ENCODE peak calls at places on chromosomes 7 and 10, in five cellular contexts. P, O, V, I and G are unnamed samples.

GRCh38 chr10:120505056-120505455 is 48.0 kb downstream of the PLPP4 start:
- DNase-seq in P (no peak), O (no peak), V (no peak), I (peak; percentile 42), G (peak; percentile 11)

GRCh38 chr10:44651834-44652233 is 259.3 kb upstream of the TMEM72 start:
- DNase-seq in P (peak; percentile 51), O (no peak), V (no peak), I (no peak), G (no peak)

GRCh38 chr10:17649836-17650235 is 5.9 kb downstream of the STAM start:
- DNase-seq in P (peak; percentile 87), O (no peak), V (no peak), I (no peak), G (no peak)

GRCh38 chr10:42150428-42151061 is 487.8 kb downstream of the ZNF33B start:
- DNase-seq in P (no peak), O (no peak), V (no peak), I (no peak), G (no peak)

GRCh38 chr10:35035641-35036040 is 54.5 kb downstream of the CUL2 start:
- DNase-seq in P (no peak), O (no peak), V (no peak), I (no peak), G (no peak)

GRCh38 chr7:1986366-1987083 is 246.2 kb downstream of the MAD1L1 start:
- DNase-seq in P (no peak), O (no peak), V (no peak), I (no peak), G (no peak)

GRCh38 chr10:6416892-6417512 is 163.1 kb downstream of the PRKCQ start:
- DNase-seq in P (peak; percentile 57), O (no peak), V (peak; percentile 58), I (no peak), G (peak; percentile 88)

GRCh38 chr10:113067516-113067915 is 117.5 kb downstream of the TCF7L2 start:
- DNase-seq in P (no peak), O (no peak), V (no peak), I (no peak), G (no peak)

GRCh38 chr10:31730776-31731175 is 197.9 kb downstream of the ARHGAP12 start:
- DNase-seq in P (no peak), O (no peak), V (no peak), I (no peak), G (no peak)

GRCh38 chr10:86046845-86047460 is 319.6 kb downstream of the GRID1 start:
- DNase-seq in P (no peak), O (no peak), V (no peak), I (no peak), G (peak; percentile 72)

GRCh38 chr7:36021917-36022550 is 131.0 kb upstream of the EEPD1 start:
- DNase-seq in P (no peak), O (no peak), V (no peak), I (no peak), G (no peak)

GRCh38 chr7:101817031-101817929 is at the start of gene CUX1:
- DNase-seq in P (no peak), O (no peak), V (no peak), I (peak; percentile 33), G (peak; percentile 63)

GRCh38 chr7:70793767-70794166 is 338.2 kb upstream of the GALNT17 start:
- DNase-seq in P (no peak), O (no peak), V (no peak), I (no peak), G (no peak)

GRCh38 chr7:155412416-155413253 is 45.3 kb upstream of the EN2 start:
- DNase-seq in P (peak; percentile 6), O (peak; percentile 87), V (peak; percentile 56), I (peak; percentile 79), G (peak; percentile 77)

GRCh38 chr7:124784879-124785818 is 19.6 kb upstream of the GPR37 start:
- DNase-seq in P (peak; percentile 73), O (no peak), V (peak; percentile 56), I (peak; percentile 73), G (peak; percentile 82)

GRCh38 chr7:140364819-140365218 is 33.5 kb downstream of the SLC37A3 start:
- DNase-seq in P (no peak), O (no peak), V (no peak), I (no peak), G (no peak)

GRCh38 chr7:117871778-117872538 is 1.3 kb downstream of the CTTNBP2 start:
- DNase-seq in P (no peak), O (peak; percentile 68), V (peak; percentile 47), I (peak; percentile 69), G (peak; percentile 59)

GRCh38 chr10:29858352-29859267 is 200.8 kb downstream of the JCAD start:
- DNase-seq in P (peak; percentile 82), O (peak; percentile 54), V (peak; percentile 46), I (peak; percentile 55), G (peak; percentile 71)

GRCh38 chr10:14481752-14482151 is 151.0 kb upstream of the FRMD4A start:
- DNase-seq in P (peak; percentile 40), O (no peak), V (no peak), I (no peak), G (no peak)

GRCh38 chr7:78095549-78095948 is 297.0 kb downstream of the PHTF2 start:
- DNase-seq in P (peak; percentile 83), O (no peak), V (no peak), I (no peak), G (peak; percentile 45)

GRCh38 chr10:119505131-119505551 is 37.4 kb downstream of the RGS10 start:
- DNase-seq in P (no peak), O (no peak), V (no peak), I (no peak), G (no peak)

GRCh38 chr7:103065666-103066065 is 8.9 kb downstream of the FBXL13 start:
- DNase-seq in P (peak; percentile 30), O (peak; percentile 70), V (peak; percentile 5), I (peak; percentile 60), G (peak; percentile 69)

GRCh38 chr10:46171661-46172060 is 115.1 kb upstream of the ANTXRL start:
- DNase-seq in P (no peak), O (no peak), V (no peak), I (no peak), G (no peak)

GRCh38 chr7:21261627-21262564 is 166.0 kb upstream of the SP4 start:
- DNase-seq in P (peak; percentile 18), O (peak; percentile 62), V (peak; percentile 31), I (peak; percentile 71), G (peak; percentile 85)

GRCh38 chr7:122864016-122864415 is 22.2 kb downstream of the CADPS2 start:
- DNase-seq in P (no peak), O (no peak), V (no peak), I (no peak), G (no peak)

GRCh38 chr7:151342102-151342646 is 562 bp downstream of the NUB1 start:
- DNase-seq in P (no peak), O (no peak), V (no peak), I (no peak), G (no peak)

GRCh38 chr7:134480730-134481129 is 21.8 kb upstream of the AKR1B1 start:
- DNase-seq in P (peak; percentile 35), O (no peak), V (no peak), I (peak; percentile 42), G (peak; percentile 94)

GRCh38 chr10:30366829-30367228 is 17.8 kb upstream of the MTPAP start:
- DNase-seq in P (no peak), O (no peak), V (no peak), I (no peak), G (no peak)

GRCh38 chr10:7956508-7956907 is 98.0 kb upstream of the GATA3 start:
- DNase-seq in P (peak; percentile 84), O (no peak), V (no peak), I (no peak), G (no peak)

GRCh38 chr10:43264987-43265798 is 1.7 kb downstream of the RASGEF1A start:
- DNase-seq in P (no peak), O (no peak), V (no peak), I (no peak), G (no peak)

GRCh38 chr7:22582860-22583640 is 83.1 kb upstream of the STEAP1B start:
- DNase-seq in P (peak; percentile 89), O (no peak), V (no peak), I (peak; percentile 78), G (peak; percentile 98)

GRCh38 chr7:24894670-24895221 is 85.2 kb downstream of the OSBPL3 start:
- DNase-seq in P (no peak), O (peak; percentile 62), V (no peak), I (peak; percentile 43), G (peak; percentile 38)

GRCh38 chr10:52678611-52679010 is 94.0 kb downstream of the MBL2 start:
- DNase-seq in P (no peak), O (no peak), V (no peak), I (no peak), G (peak; percentile 57)

GRCh38 chr10:103041391-103041790 is 123.3 kb downstream of the CNNM2 start:
- DNase-seq in P (no peak), O (no peak), V (no peak), I (no peak), G (no peak)

GRCh38 chr7:157892751-157893150 is 555.9 kb downstream of the DNAJB6 start:
- DNase-seq in P (no peak), O (no peak), V (no peak), I (no peak), G (no peak)

GRCh38 chr7:131424219-131424822 is 96.6 kb downstream of the MKLN1 start:
- DNase-seq in P (peak; percentile 58), O (no peak), V (no peak), I (no peak), G (peak; percentile 13)

GRCh38 chr7:121076350-121077164 is 88.0 kb downstream of the CPED1 start:
- DNase-seq in P (peak; percentile 93), O (no peak), V (no peak), I (no peak), G (no peak)

DNA sequence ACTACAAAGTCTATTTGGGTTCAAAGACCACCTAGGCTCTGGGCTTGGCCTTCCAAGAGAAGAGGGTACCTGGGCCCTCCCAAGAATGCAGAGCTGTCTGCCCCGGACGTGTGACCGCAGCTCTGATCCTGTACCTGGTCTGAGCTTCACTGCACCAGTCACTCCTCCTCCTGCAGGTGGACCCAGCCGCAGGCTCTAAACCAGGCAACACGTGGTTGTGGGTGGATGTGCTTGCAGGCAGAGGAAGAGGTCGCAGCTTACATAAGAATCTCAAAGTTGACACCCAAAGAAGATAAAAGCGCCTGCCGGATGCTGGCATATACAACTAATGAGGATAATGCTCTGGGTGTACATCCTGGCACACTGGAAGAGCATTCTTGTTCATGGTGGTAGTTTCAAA is 9.4 kb upstream of the PFKP start:
- DNase-seq in P (no peak), O (no peak), V (no peak), I (no peak), G (no peak)
- H3K23ac ChIP-seq in P (no peak overlapping the region), O (no peak overlapping the region), V (no peak overlapping the region), I (no peak overlapping the region), G (no peak overlapping the region)

GRCh38 chr10:114473776-114474175 is 69.5 kb upstream of the AFAP1L2 start:
- DNase-seq in P (no peak), O (no peak), V (no peak), I (no peak), G (no peak)
- H3K23ac ChIP-seq in P (no peak overlapping the region), O (no peak overlapping the region), V (no peak overlapping the region), I (no peak overlapping the region), G (no peak overlapping the region)

GRCh38 chr7:126370038-126370668 is 882.6 kb downstream of the GRM8 start:
- DNase-seq in P (no peak), O (no peak), V (no peak), I (no peak), G (no peak)
- H3K23ac ChIP-seq in P (no peak overlapping the region), O (no peak overlapping the region), V (no peak overlapping the region), I (no peak overlapping the region), G (no peak overlapping the region)

DNA sequence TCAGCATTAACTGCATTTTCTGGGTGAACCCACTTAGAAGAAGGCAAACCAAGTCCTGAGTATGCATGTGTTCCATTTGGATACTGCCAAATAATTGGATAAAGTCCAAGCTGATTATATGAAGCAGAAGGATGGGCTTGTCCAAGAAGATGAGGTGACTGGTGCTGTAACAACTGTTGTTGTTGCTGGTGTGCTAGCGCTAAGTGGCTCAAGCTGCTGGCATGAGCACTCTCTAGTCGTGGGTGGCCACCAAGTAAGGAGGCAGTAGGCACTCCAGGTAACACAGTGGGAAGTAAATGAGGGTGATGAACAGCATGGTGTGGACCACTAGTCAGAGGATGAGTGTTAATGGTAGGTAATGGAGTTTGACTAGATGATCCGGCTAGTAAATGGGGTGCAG is 80.4 kb downstream of the NRBF2 start:
- DNase-seq in P (no peak), O (no peak), V (no peak), I (no peak), G (no peak)
- H3K23ac ChIP-seq in P (no peak overlapping the region), O (no peak overlapping the region), V (no peak overlapping the region), I (no peak overlapping the region), G (no peak overlapping the region)